ENCODE peak calls at places on chromosomes 2 and 18, in four cellular contexts. W is OCI-LY7, H is endothelial cell, C is lower lobe of right lung. I is an unnamed sample.
A peak's percentile ranks its signal among the peaks of the same experiment; 100 is the strongest.

GRCh38 chr2:75592028-75592427 is 31.3 kb upstream of the EVA1A start:
- DNase-seq in C (no peak), W (no peak), H (no peak), I (no peak)

GRCh38 chr2:142165790-142166189 is 35.0 kb upstream of the LRP1B start:
- DNase-seq in C (no peak), H (peak; percentile 26), W (peak; percentile 11), I (no peak)

GRCh38 chr2:121071058-121071504 is 213.9 kb downstream of the TFCP2L1 start:
- DNase-seq in W (peak; percentile 51), C (peak; percentile 69), H (peak; percentile 91), I (no peak)

GRCh38 chr18:44039826-44040225 is 640.9 kb upstream of the SETBP1 start:
- DNase-seq in C (no peak), W (no peak), H (no peak), I (no peak)

GRCh38 chr2:66846887-66847286 is 412.0 kb downstream of the MEIS1 start:
- DNase-seq in C (no peak), W (no peak), H (no peak), I (no peak)

GRCh38 chr2:45925636-45926350 is 274.3 kb downstream of the PRKCE start:
- DNase-seq in C (no peak), W (no peak), H (no peak), I (no peak)

GRCh38 chr2:182422864-182423263 is 4.0 kb downstream of the PDE1A start:
- DNase-seq in C (no peak), H (no peak), W (no peak), I (no peak)

GRCh38 chr18:24544141-24544498 is 83.7 kb downstream of the HRH4 start:
- DNase-seq in W (peak; percentile 21), C (no peak), H (peak; percentile 22), I (no peak)

GRCh38 chr2:105774781-105775337 is 30.1 kb downstream of the NCK2 start:
- DNase-seq in H (no peak), W (no peak), C (no peak), I (no peak)

GRCh38 chr2:222294996-222295367 is 3.8 kb downstream of the PAX3 start:
- DNase-seq in W (no peak), H (no peak), C (no peak), I (no peak)

GRCh38 chr2:101597347-101597944 is 100.1 kb upstream of the MAP4K4 start:
- DNase-seq in W (no peak), H (no peak), C (no peak), I (peak; percentile 50)

GRCh38 chr2:215010390-215010789 is 128.0 kb downstream of the ABCA12 start:
- DNase-seq in W (no peak), H (no peak), C (no peak), I (no peak)

GRCh38 chr18:64438178-64438577 is 289.3 kb upstream of the LINC00305 start:
- DNase-seq in W (no peak), C (no peak), H (no peak), I (no peak)

GRCh38 chr2:158634627-158635026 is 160.5 kb upstream of the DAPL1 start:
- DNase-seq in W (no peak), H (no peak), C (no peak), I (no peak)
- TF ChIP-seq CTCF in W (no peak), H (no peak), C (no peak), I (no peak)

GRCh38 chr2:206562375-206562774 is 79.9 kb upstream of the FAM237A start:
- DNase-seq in W (no peak), C (no peak), H (no peak), I (no peak)

GRCh38 chr2:206561962-206562361 is 80.3 kb upstream of the FAM237A start:
- DNase-seq in W (no peak), H (no peak), C (no peak), I (no peak)

GRCh38 chr2:206555721-206556120 is 86.6 kb upstream of the FAM237A start:
- DNase-seq in C (no peak), W (no peak), H (no peak), I (peak; percentile 40)

GRCh38 chr2:206558492-206558891 is 83.8 kb upstream of the FAM237A start:
- DNase-seq in H (no peak), W (no peak), C (no peak), I (no peak)

DNA sequence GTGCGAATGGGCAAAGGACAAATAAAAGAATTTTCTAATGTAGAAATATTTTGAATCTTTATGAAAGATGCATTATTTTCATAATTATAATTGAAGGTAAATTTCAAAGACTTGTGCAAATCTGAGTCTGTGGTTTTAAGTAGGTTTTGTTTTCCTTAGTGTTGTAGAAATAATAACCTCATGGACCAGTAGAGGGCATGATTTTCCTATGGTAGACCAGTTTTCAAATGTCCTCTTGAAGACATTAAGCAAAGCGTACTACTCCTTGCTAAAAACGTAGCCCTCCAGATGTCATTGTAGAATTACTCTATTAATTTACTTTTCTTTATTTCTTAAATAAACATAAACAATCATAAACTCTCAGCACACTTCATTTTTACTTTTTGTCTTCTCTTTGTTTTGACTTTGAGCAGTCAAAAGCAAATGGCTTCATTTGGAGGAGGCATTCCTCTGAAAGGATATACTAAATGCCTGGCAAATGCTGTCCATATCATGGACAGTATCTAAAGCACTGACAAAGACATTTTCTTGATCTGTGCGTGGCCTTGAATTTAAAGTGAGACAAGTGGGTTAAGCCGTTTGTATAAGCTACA is 85.8 kb upstream of the FAM237A start:
- DNase-seq in W (peak; percentile 28), C (no peak), H (peak; percentile 11), I (no peak)
- TF ChIP-seq CTCF in W (peak; percentile 82), C (peak; percentile 42), H (peak; percentile 67), I (peak; percentile 33)

DNA sequence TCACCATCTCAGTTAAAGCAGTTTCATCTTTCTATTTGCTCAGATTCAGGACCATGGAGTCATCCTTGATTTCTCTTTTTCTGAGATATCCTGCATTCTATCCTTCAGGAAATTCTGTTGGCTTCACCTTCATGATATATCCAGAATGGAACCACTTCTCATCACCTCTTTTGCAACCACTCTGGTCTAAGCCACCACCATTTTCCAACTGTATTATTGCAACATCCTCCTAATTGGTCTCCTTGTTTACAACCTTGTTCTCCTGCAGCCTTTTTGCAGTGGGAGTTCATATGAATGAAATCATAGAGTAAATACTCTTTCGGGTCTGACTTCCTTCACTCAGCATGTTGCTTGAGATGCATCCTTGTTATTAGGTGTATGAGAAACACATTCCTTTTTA is 3.4 kb upstream of the EFEMP1 start:
- DNase-seq in H (no peak), C (no peak), W (no peak), I (no peak)
- TF ChIP-seq CTCF in H (no peak), C (no peak), W (no peak), I (no peak)

GRCh38 chr2:202870431-202871160 is 970 bp downstream of the ICA1L start:
- DNase-seq in C (peak; percentile 63), W (peak; percentile 78), H (peak; percentile 66), I (no peak)
- TF ChIP-seq CTCF in C (peak; percentile 44), W (peak; percentile 85), H (peak; percentile 41), I (peak; percentile 48)

GRCh38 chr2:197804049-197804757 is at the start of gene PLCL1:
- DNase-seq in H (peak; percentile 91), W (peak; percentile 89), C (peak; percentile 95), I (peak; percentile 60)

GRCh38 chr2:197800091-197800490 is 4.3 kb upstream of the PLCL1 start:
- DNase-seq in C (no peak), H (no peak), W (no peak), I (no peak)

GRCh38 chr2:197804758-197805597 is 585 bp downstream of the PLCL1 start:
- DNase-seq in H (peak; percentile 63), W (peak; percentile 7), C (peak; percentile 56), I (no peak)

GRCh38 chr2:197805598-197806316 is 1.4 kb downstream of the PLCL1 start:
- DNase-seq in C (no peak), H (peak; percentile 15), W (no peak), I (no peak)

DNA sequence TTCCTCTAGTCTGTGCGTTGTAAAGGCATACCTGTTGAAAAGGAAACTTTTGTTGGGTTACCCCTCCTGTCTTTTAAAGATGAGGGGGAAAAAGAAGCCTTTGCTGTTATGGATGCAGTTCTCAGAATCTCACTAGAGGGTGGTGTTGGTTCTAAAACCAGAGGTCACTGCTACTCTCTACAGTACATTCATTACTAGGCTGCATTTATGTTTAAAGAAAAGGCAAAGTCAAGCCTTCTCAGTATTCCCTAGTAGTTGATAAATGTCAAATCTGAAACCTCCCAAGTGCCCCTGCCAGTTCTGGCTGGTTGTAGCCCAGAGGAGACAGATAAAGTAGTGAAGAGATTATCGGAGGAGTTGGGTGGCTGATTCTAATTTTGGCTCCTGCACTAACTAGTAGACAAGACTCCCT is 1.4 kb upstream of the PLCL1 start:
- DNase-seq in W (peak; percentile 55), H (peak; percentile 40), C (no peak), I (no peak)
- TF ChIP-seq CTCF in W (peak; percentile 86), H (peak; percentile 54), C (peak; percentile 77), I (peak; percentile 71)

GRCh38 chr2:37898448-37898847 is 26.6 kb upstream of the RMDN2 start:
- DNase-seq in C (no peak), W (no peak), H (no peak), I (no peak)

GRCh38 chr2:37894601-37895000 is 30.5 kb upstream of the RMDN2 start:
- DNase-seq in W (no peak), C (no peak), H (no peak), I (no peak)

GRCh38 chr2:37895135-37895534 is 30.0 kb upstream of the RMDN2 start:
- DNase-seq in W (no peak), H (no peak), C (no peak), I (no peak)

GRCh38 chr2:37897511-37897910 is 27.6 kb upstream of the RMDN2 start:
- DNase-seq in C (no peak), W (no peak), H (no peak), I (no peak)

GRCh38 chr2:37896319-37896718 is 28.8 kb upstream of the RMDN2 start:
- DNase-seq in H (no peak), C (no peak), W (peak; percentile 39), I (no peak)
- TF ChIP-seq CTCF in H (no peak), C (no peak), W (peak; percentile 56), I (no peak)

DNA sequence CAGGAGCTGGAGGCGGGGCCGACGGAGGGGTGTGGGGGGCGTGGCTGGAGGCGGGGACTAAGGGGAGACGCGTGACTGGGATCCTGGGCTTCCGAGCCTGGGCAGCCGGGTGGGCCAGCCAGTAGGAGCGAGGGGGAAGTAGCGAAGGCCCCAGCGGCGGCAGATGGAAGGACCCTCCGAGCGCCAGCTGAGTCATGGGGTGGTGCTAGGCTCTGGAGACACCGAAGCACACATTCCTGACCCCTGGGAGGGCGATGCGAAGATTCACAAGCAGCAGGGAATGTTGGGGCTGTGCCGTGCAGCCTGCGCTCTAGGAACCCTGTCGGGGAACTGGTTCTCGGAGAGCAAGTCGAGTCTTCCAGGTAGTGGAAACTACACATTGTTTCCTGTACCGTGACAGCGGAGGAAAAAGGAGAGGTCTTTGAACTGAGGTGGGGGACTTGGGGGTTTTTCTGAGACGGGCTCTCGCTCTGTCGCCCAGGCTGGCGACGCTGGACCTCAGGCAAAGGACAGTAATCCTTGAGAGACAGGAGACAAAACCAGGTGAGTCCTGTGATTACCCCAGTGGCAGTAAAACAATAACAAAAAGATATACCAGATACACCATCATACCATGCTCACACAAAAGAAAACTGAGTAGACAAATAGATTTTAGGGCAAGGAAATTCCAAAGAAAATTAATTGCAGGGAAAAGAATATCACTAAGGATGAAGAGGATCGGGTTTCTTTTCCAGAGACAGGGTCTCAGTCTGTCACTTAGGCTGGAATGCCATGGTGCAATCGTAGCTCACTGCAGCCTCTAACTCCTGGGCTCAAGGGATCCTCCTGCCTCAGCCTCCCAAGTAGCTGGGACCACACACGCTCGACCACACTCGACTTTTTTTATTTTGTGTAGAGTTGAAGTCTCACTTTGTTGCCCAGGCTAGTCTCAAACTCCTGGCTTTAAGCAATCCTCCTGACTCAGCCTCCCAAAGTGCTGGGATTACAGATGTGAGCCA is 828 bp upstream of the AFG3L2 start:
- DNase-seq in H (no peak), W (no peak), C (no peak), I (peak; percentile 88)
- TF ChIP-seq CTCF in H (peak; percentile 26), W (peak; percentile 5), C (peak; percentile 31), I (peak; percentile 36)

GRCh38 chr2:238243496-238244076 is 3.7 kb upstream of the HES6 start:
- DNase-seq in H (no peak), W (no peak), C (no peak), I (no peak)
- TF ChIP-seq CTCF in H (no peak), W (no peak), C (no peak), I (no peak)

I was measured in AG04449.